ENCODE peak calls at places on chromosomes 4 and X, in nine cellular contexts. One of them, this sample, is unnamed.
A peak's percentile ranks its signal among the peaks of the same experiment; 100 is the strongest.

GRCh38 chr4:85018983-85019382 is 52.5 kb upstream of the WDFY3 start:
- DNase-seq in lung: no peak
- DNase-seq in HFF-Myc: no peak
- DNase-seq in AG10803: no peak
- DNase-seq in tibial nerve: no peak
- DNase-seq in H9: no peak
- DNase-seq in progenitor cell of endocrine pancreas: no peak
- DNase-seq in nephron progenitor cell: no peak
- DNase-seq in mesothelial cell of epicardium: no peak
- DNase-seq in this sample: no peak

GRCh38 chr4:100540156-100540555 is 22.3 kb upstream of the EMCN start:
- DNase-seq in lung: no peak
- DNase-seq in HFF-Myc: no peak
- DNase-seq in AG10803: no peak
- DNase-seq in tibial nerve: no peak
- DNase-seq in H9: no peak
- DNase-seq in progenitor cell of endocrine pancreas: no peak
- DNase-seq in nephron progenitor cell: no peak
- DNase-seq in mesothelial cell of epicardium: no peak
- DNase-seq in this sample: no peak

GRCh38 chr4:825969-826330 is at the start of gene CPLX1:
- DNase-seq in lung: no peak
- DNase-seq in HFF-Myc: no peak
- DNase-seq in AG10803: no peak
- DNase-seq in tibial nerve: no peak
- DNase-seq in H9: no peak
- DNase-seq in progenitor cell of endocrine pancreas: no peak
- DNase-seq in nephron progenitor cell: peak; percentile 71
- DNase-seq in mesothelial cell of epicardium: no peak
- DNase-seq in this sample: no peak

GRCh38 chr4:128635141-128635911 is 174.2 kb upstream of the JADE1 start:
- DNase-seq in lung: peak; percentile 76
- DNase-seq in HFF-Myc: no peak
- DNase-seq in AG10803: peak; percentile 16
- DNase-seq in tibial nerve: no peak
- DNase-seq in H9: no peak
- DNase-seq in progenitor cell of endocrine pancreas: peak; percentile 50
- DNase-seq in nephron progenitor cell: no peak
- DNase-seq in mesothelial cell of epicardium: no peak
- DNase-seq in this sample: no peak

GRCh38 chr4:76952071-76952470 is 2.5 kb downstream of the SEPTIN11 start:
- DNase-seq in lung: no peak
- DNase-seq in HFF-Myc: no peak
- DNase-seq in AG10803: no peak
- DNase-seq in tibial nerve: no peak
- DNase-seq in H9: no peak
- DNase-seq in progenitor cell of endocrine pancreas: no peak
- DNase-seq in nephron progenitor cell: no peak
- DNase-seq in mesothelial cell of epicardium: no peak
- DNase-seq in this sample: no peak

GRCh38 chr4:144374065-144374464 is 233.5 kb upstream of the GYPA start:
- DNase-seq in lung: no peak
- DNase-seq in HFF-Myc: no peak
- DNase-seq in AG10803: no peak
- DNase-seq in tibial nerve: no peak
- DNase-seq in H9: peak; percentile 45
- DNase-seq in progenitor cell of endocrine pancreas: no peak
- DNase-seq in nephron progenitor cell: no peak
- DNase-seq in mesothelial cell of epicardium: no peak
- DNase-seq in this sample: no peak

GRCh38 chrX:153640045-153640686 is 6.8 kb upstream of the DUSP9 start:
- DNase-seq in lung: no peak
- DNase-seq in HFF-Myc: no peak
- DNase-seq in AG10803: no peak
- DNase-seq in tibial nerve: no peak
- DNase-seq in H9: no peak
- DNase-seq in progenitor cell of endocrine pancreas: no peak
- DNase-seq in nephron progenitor cell: no peak
- DNase-seq in mesothelial cell of epicardium: no peak
- DNase-seq in this sample: no peak

GRCh38 chr4:43453058-43453457 is 560.5 kb downstream of the GRXCR1 start:
- DNase-seq in lung: no peak
- DNase-seq in HFF-Myc: no peak
- DNase-seq in AG10803: no peak
- DNase-seq in tibial nerve: no peak
- DNase-seq in H9: no peak
- DNase-seq in progenitor cell of endocrine pancreas: no peak
- DNase-seq in nephron progenitor cell: no peak
- DNase-seq in mesothelial cell of epicardium: no peak
- DNase-seq in this sample: no peak

GRCh38 chr4:158008551-158009218 is 164.1 kb downstream of the GASK1B start:
- DNase-seq in lung: no peak
- DNase-seq in HFF-Myc: no peak
- DNase-seq in AG10803: peak; percentile 30
- DNase-seq in tibial nerve: peak; percentile 33
- DNase-seq in H9: no peak
- DNase-seq in progenitor cell of endocrine pancreas: no peak
- DNase-seq in nephron progenitor cell: no peak
- DNase-seq in mesothelial cell of epicardium: no peak
- DNase-seq in this sample: no peak

GRCh38 chrX:70998402-70999027 is 67.6 kb upstream of the SLC7A3 start:
- DNase-seq in lung: no peak
- DNase-seq in HFF-Myc: peak; percentile 17
- DNase-seq in AG10803: peak; percentile 57
- DNase-seq in tibial nerve: peak; percentile 19
- DNase-seq in H9: peak; percentile 40
- DNase-seq in progenitor cell of endocrine pancreas: no peak
- DNase-seq in nephron progenitor cell: peak; percentile 27
- DNase-seq in mesothelial cell of epicardium: no peak
- DNase-seq in this sample: no peak

GRCh38 chrX:64205441-64205734 is at the start of gene AMER1:
- DNase-seq in lung: no peak
- DNase-seq in HFF-Myc: no peak
- DNase-seq in AG10803: no peak
- DNase-seq in tibial nerve: peak; percentile 4
- DNase-seq in H9: no peak
- DNase-seq in progenitor cell of endocrine pancreas: no peak
- DNase-seq in nephron progenitor cell: no peak
- DNase-seq in mesothelial cell of epicardium: no peak
- DNase-seq in this sample: no peak

GRCh38 chrX:64206556-64207162 is 1.2 kb upstream of the AMER1 start:
- DNase-seq in lung: no peak
- DNase-seq in HFF-Myc: no peak
- DNase-seq in AG10803: peak; percentile 13
- DNase-seq in tibial nerve: no peak
- DNase-seq in H9: no peak
- DNase-seq in progenitor cell of endocrine pancreas: no peak
- DNase-seq in nephron progenitor cell: no peak
- DNase-seq in mesothelial cell of epicardium: no peak
- DNase-seq in this sample: no peak

GRCh38 chrX:64204252-64204651 is 1.3 kb downstream of the AMER1 start:
- DNase-seq in lung: no peak
- DNase-seq in HFF-Myc: no peak
- DNase-seq in AG10803: peak; percentile 0
- DNase-seq in tibial nerve: no peak
- DNase-seq in H9: peak; percentile 27
- DNase-seq in progenitor cell of endocrine pancreas: no peak
- DNase-seq in nephron progenitor cell: peak; percentile 19
- DNase-seq in mesothelial cell of epicardium: no peak
- DNase-seq in this sample: no peak

GRCh38 chrX:64204701-64205440 is 637 bp downstream of the AMER1 start:
- DNase-seq in lung: peak; percentile 29
- DNase-seq in HFF-Myc: no peak
- DNase-seq in AG10803: peak; percentile 26
- DNase-seq in tibial nerve: peak; percentile 4
- DNase-seq in H9: peak; percentile 36
- DNase-seq in progenitor cell of endocrine pancreas: peak; percentile 30
- DNase-seq in nephron progenitor cell: peak; percentile 38
- DNase-seq in mesothelial cell of epicardium: no peak
- DNase-seq in this sample: no peak

GRCh38 chrX:64205735-64206491 is 405 bp upstream of the AMER1 start:
- DNase-seq in lung: peak; percentile 92
- DNase-seq in HFF-Myc: peak; percentile 72
- DNase-seq in AG10803: peak; percentile 91
- DNase-seq in tibial nerve: peak; percentile 96
- DNase-seq in H9: peak; percentile 92
- DNase-seq in progenitor cell of endocrine pancreas: peak; percentile 86
- DNase-seq in nephron progenitor cell: peak; percentile 90
- DNase-seq in mesothelial cell of epicardium: peak; percentile 71
- DNase-seq in this sample: peak; percentile 95
- TF ChIP-seq CTCF in lung: no peak
- TF ChIP-seq CTCF in HFF-Myc: no peak
- TF ChIP-seq CTCF in AG10803: peak; percentile 21
- TF ChIP-seq CTCF in tibial nerve: peak; percentile 13
- TF ChIP-seq CTCF in H9: peak; percentile 32
- TF ChIP-seq CTCF in progenitor cell of endocrine pancreas: peak; percentile 27
- TF ChIP-seq CTCF in nephron progenitor cell: no peak
- TF ChIP-seq CTCF in mesothelial cell of epicardium: no peak
- TF ChIP-seq CTCF in this sample: peak; percentile 35

DNA sequence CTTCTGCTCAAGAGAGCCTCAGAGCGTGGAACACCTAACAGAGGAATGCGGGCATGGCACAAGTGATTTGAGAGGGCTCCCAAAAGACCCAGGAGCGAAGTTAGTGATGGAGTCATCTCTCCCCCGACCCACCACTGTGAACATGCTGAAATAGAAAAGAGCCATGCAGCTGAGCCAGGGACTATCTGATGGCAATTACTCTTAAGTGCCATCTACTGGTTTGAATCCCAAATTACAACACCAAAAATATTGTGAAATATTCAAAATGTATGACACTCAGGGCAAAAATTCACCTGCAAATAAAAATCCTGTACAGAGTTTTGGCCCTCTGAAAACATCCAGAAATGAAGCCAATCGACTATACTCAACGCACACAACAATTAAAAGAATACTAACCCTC is 2038.9 kb upstream of the ADGRL3 start:
- DNase-seq in lung: no peak
- DNase-seq in HFF-Myc: no peak
- DNase-seq in AG10803: no peak
- DNase-seq in tibial nerve: no peak
- DNase-seq in H9: no peak
- DNase-seq in progenitor cell of endocrine pancreas: no peak
- DNase-seq in nephron progenitor cell: no peak
- DNase-seq in mesothelial cell of epicardium: no peak
- DNase-seq in this sample: no peak
- TF ChIP-seq CTCF in lung: no peak
- TF ChIP-seq CTCF in HFF-Myc: no peak
- TF ChIP-seq CTCF in AG10803: no peak
- TF ChIP-seq CTCF in tibial nerve: no peak
- TF ChIP-seq CTCF in H9: peak; percentile 53
- TF ChIP-seq CTCF in progenitor cell of endocrine pancreas: peak; percentile 19
- TF ChIP-seq CTCF in nephron progenitor cell: no peak
- TF ChIP-seq CTCF in mesothelial cell of epicardium: no peak
- TF ChIP-seq CTCF in this sample: no peak

GRCh38 chr4:102826105-102826889 is 1.1 kb downstream of the UBE2D3 start:
- DNase-seq in lung: no peak
- DNase-seq in HFF-Myc: no peak
- DNase-seq in AG10803: no peak
- DNase-seq in tibial nerve: no peak
- DNase-seq in H9: no peak
- DNase-seq in progenitor cell of endocrine pancreas: no peak
- DNase-seq in nephron progenitor cell: no peak
- DNase-seq in mesothelial cell of epicardium: no peak
- DNase-seq in this sample: no peak

GRCh38 chr4:102825261-102826071 is 1.9 kb downstream of the UBE2D3 start:
- DNase-seq in lung: peak; percentile 42
- DNase-seq in HFF-Myc: peak; percentile 52
- DNase-seq in AG10803: peak; percentile 78
- DNase-seq in tibial nerve: peak; percentile 57
- DNase-seq in H9: peak; percentile 50
- DNase-seq in progenitor cell of endocrine pancreas: no peak
- DNase-seq in nephron progenitor cell: peak; percentile 11
- DNase-seq in mesothelial cell of epicardium: no peak
- DNase-seq in this sample: no peak

GRCh38 chr4:102827674-102828496 is 534 bp upstream of the UBE2D3 start:
- DNase-seq in lung: peak; percentile 99
- DNase-seq in HFF-Myc: peak; percentile 100
- DNase-seq in AG10803: peak; percentile 100
- DNase-seq in tibial nerve: peak; percentile 99
- DNase-seq in H9: peak; percentile 99
- DNase-seq in progenitor cell of endocrine pancreas: peak; percentile 92
- DNase-seq in nephron progenitor cell: peak; percentile 94
- DNase-seq in mesothelial cell of epicardium: peak; percentile 98
- DNase-seq in this sample: peak; percentile 99

GRCh38 chr4:102828497-102828808 is 1.1 kb upstream of the UBE2D3 start:
- DNase-seq in lung: no peak
- DNase-seq in HFF-Myc: no peak
- DNase-seq in AG10803: no peak
- DNase-seq in tibial nerve: no peak
- DNase-seq in H9: no peak
- DNase-seq in progenitor cell of endocrine pancreas: no peak
- DNase-seq in nephron progenitor cell: no peak
- DNase-seq in mesothelial cell of epicardium: no peak
- DNase-seq in this sample: no peak

GRCh38 chr4:102826890-102827673 is at the start of gene UBE2D3:
- DNase-seq in lung: peak; percentile 92
- DNase-seq in HFF-Myc: peak; percentile 59
- DNase-seq in AG10803: peak; percentile 98
- DNase-seq in tibial nerve: peak; percentile 93
- DNase-seq in H9: peak; percentile 91
- DNase-seq in progenitor cell of endocrine pancreas: peak; percentile 91
- DNase-seq in nephron progenitor cell: peak; percentile 95
- DNase-seq in mesothelial cell of epicardium: peak; percentile 90
- DNase-seq in this sample: peak; percentile 99
- TF ChIP-seq CTCF in lung: no peak
- TF ChIP-seq CTCF in HFF-Myc: no peak
- TF ChIP-seq CTCF in AG10803: peak; percentile 7
- TF ChIP-seq CTCF in tibial nerve: no peak
- TF ChIP-seq CTCF in H9: no peak
- TF ChIP-seq CTCF in progenitor cell of endocrine pancreas: no peak
- TF ChIP-seq CTCF in nephron progenitor cell: no peak
- TF ChIP-seq CTCF in mesothelial cell of epicardium: no peak
- TF ChIP-seq CTCF in this sample: no peak

GRCh38 chr4:148430847-148431246 is 11.4 kb downstream of the NR3C2 start:
- DNase-seq in lung: no peak
- DNase-seq in HFF-Myc: no peak
- DNase-seq in AG10803: no peak
- DNase-seq in tibial nerve: no peak
- DNase-seq in H9: no peak
- DNase-seq in progenitor cell of endocrine pancreas: no peak
- DNase-seq in nephron progenitor cell: no peak
- DNase-seq in mesothelial cell of epicardium: no peak
- DNase-seq in this sample: no peak

GRCh38 chr4:148426643-148427042 is 15.6 kb downstream of the NR3C2 start:
- DNase-seq in lung: no peak
- DNase-seq in HFF-Myc: no peak
- DNase-seq in AG10803: no peak
- DNase-seq in tibial nerve: no peak
- DNase-seq in H9: no peak
- DNase-seq in progenitor cell of endocrine pancreas: no peak
- DNase-seq in nephron progenitor cell: no peak
- DNase-seq in mesothelial cell of epicardium: no peak
- DNase-seq in this sample: no peak

GRCh38 chr4:148431401-148431800 is 10.8 kb downstream of the NR3C2 start:
- DNase-seq in lung: no peak
- DNase-seq in HFF-Myc: no peak
- DNase-seq in AG10803: no peak
- DNase-seq in tibial nerve: no peak
- DNase-seq in H9: no peak
- DNase-seq in progenitor cell of endocrine pancreas: no peak
- DNase-seq in nephron progenitor cell: no peak
- DNase-seq in mesothelial cell of epicardium: no peak
- DNase-seq in this sample: no peak

GRCh38 chr4:148425327-148426110 is 16.7 kb downstream of the NR3C2 start:
- DNase-seq in lung: no peak
- DNase-seq in HFF-Myc: no peak
- DNase-seq in AG10803: no peak
- DNase-seq in tibial nerve: no peak
- DNase-seq in H9: no peak
- DNase-seq in progenitor cell of endocrine pancreas: no peak
- DNase-seq in nephron progenitor cell: no peak
- DNase-seq in mesothelial cell of epicardium: no peak
- DNase-seq in this sample: no peak
- TF ChIP-seq CTCF in lung: no peak
- TF ChIP-seq CTCF in HFF-Myc: no peak
- TF ChIP-seq CTCF in AG10803: no peak
- TF ChIP-seq CTCF in tibial nerve: no peak
- TF ChIP-seq CTCF in H9: peak; percentile 40
- TF ChIP-seq CTCF in progenitor cell of endocrine pancreas: peak; percentile 14
- TF ChIP-seq CTCF in nephron progenitor cell: no peak
- TF ChIP-seq CTCF in mesothelial cell of epicardium: no peak
- TF ChIP-seq CTCF in this sample: no peak